ENCODE peak calls at places on chromosomes 13 and 19, in seven cellular contexts. E is upper lobe of left lung, M is tibial nerve, N is K562, I is heart left ventricle, F is body of pancreas, R is prostate gland. B is an unnamed sample.

GRCh38 chr13:71290963-71291937 is 575.8 kb downstream of the DACH1 start:
- DNase-seq in I (peak; percentile 34), E (peak; percentile 37), R (no peak), F (peak; percentile 80), M (peak; percentile 39), N (no peak), B (no peak)

GRCh38 chr13:94550030-94550738 is 45.8 kb downstream of the TGDS start:
- DNase-seq in E (peak; percentile 37), N (no peak), F (peak; percentile 47), I (no peak), R (no peak), M (peak; percentile 33), B (peak; percentile 65)

GRCh38 chr13:77386880-77387606 is 60.1 kb upstream of the MYCBP2 start:
- DNase-seq in E (no peak), M (peak; percentile 69), N (no peak), F (peak; percentile 30), I (no peak), R (no peak), B (no peak)

GRCh38 chr13:41652735-41653361 is 195.5 kb downstream of the RGCC start:
- DNase-seq in E (no peak), N (peak; percentile 21), R (peak; percentile 30), M (peak; percentile 59), F (peak; percentile 36), I (no peak), B (no peak)

GRCh38 chr19:6935618-6936017 is 48.2 kb downstream of the ADGRE1 start:
- DNase-seq in I (no peak), F (no peak), N (no peak), M (no peak), E (no peak), R (no peak), B (no peak)

GRCh38 chr19:15251010-15251748 is 18.9 kb upstream of the EPHX3 start:
- DNase-seq in F (no peak), M (no peak), I (peak; percentile 69), R (no peak), N (no peak), E (no peak), B (peak; percentile 55)

GRCh38 chr19:38409631-38410133 is 6.8 kb downstream of the FAM98C start:
- DNase-seq in I (peak; percentile 58), M (no peak), E (no peak), F (no peak), R (no peak), N (no peak), B (no peak)

GRCh38 chr13:54637377-54637776 is 1608.8 kb downstream of the OLFM4 start:
- DNase-seq in F (peak; percentile 26), E (no peak), I (no peak), M (no peak), N (no peak), R (no peak), B (no peak)

GRCh38 chr19:3506384-3507340 is 551 bp downstream of the FZR1 start:
- DNase-seq in R (peak; percentile 28), F (peak; percentile 31), E (peak; percentile 30), N (peak; percentile 38), I (peak; percentile 58), M (peak; percentile 12), B (peak; percentile 45)

GRCh38 chr19:32914879-32915278 is 45.3 kb upstream of the SLC7A9 start:
- DNase-seq in I (no peak), F (no peak), M (no peak), E (no peak), N (no peak), R (no peak), B (peak; percentile 49)

GRCh38 chr13:26390203-26390602 is 136.3 kb downstream of the CDK8 start:
- DNase-seq in E (no peak), R (no peak), F (no peak), M (no peak), N (no peak), I (no peak), B (no peak)

GRCh38 chr13:41178040-41178439 is 16.3 kb downstream of the KBTBD7 start:
- DNase-seq in M (no peak), I (no peak), E (no peak), R (no peak), N (no peak), F (no peak), B (no peak)

GRCh38 chr13:112058941-112059340 is 8.0 kb upstream of the SOX1 start:
- DNase-seq in E (no peak), N (no peak), I (no peak), F (no peak), R (no peak), M (no peak), B (no peak)

GRCh38 chr13:72696590-72696989 is 30.8 kb downstream of the MZT1 start:
- DNase-seq in F (no peak), I (no peak), N (no peak), R (no peak), E (no peak), M (no peak), B (no peak)

GRCh38 chr13:112198611-112199010 is 131.7 kb downstream of the SOX1 start:
- DNase-seq in E (no peak), M (no peak), R (no peak), I (no peak), N (no peak), F (no peak), B (no peak)

GRCh38 chr13:46006688-46007452 is 45.7 kb downstream of the ZC3H13 start:
- DNase-seq in M (no peak), N (no peak), R (no peak), E (no peak), F (no peak), I (no peak), B (no peak)

GRCh38 chr19:2648528-2648937 is 54.0 kb downstream of the GNG7 start:
- DNase-seq in I (peak; percentile 77), M (peak; percentile 58), N (peak; percentile 84), E (peak; percentile 80), R (peak; percentile 72), F (peak; percentile 86), B (peak; percentile 98)

GRCh38 chr19:51079486-51080110 is 3.1 kb downstream of the KLK14 start:
- DNase-seq in F (peak; percentile 80), R (no peak), N (no peak), E (no peak), M (no peak), I (peak; percentile 89), B (no peak)

GRCh38 chr13:41905600-41906254 is 55.2 kb downstream of the VWA8 start:
- DNase-seq in F (no peak), N (peak; percentile 31), I (no peak), M (no peak), R (no peak), E (no peak), B (no peak)

GRCh38 chr13:51950722-51951121 is 60.5 kb downstream of the ATP7B start:
- DNase-seq in N (no peak), M (no peak), E (no peak), R (no peak), I (no peak), F (no peak), B (no peak)

GRCh38 chr13:71968025-71968424 is 101.0 kb upstream of the DACH1 start:
- DNase-seq in I (no peak), R (no peak), N (no peak), E (no peak), F (no peak), M (no peak), B (no peak)

GRCh38 chr13:75312884-75313520 is 169.0 kb downstream of the TBC1D4 start:
- DNase-seq in F (no peak), M (no peak), I (no peak), R (no peak), N (no peak), E (no peak), B (no peak)

GRCh38 chr13:107590556-107590955 is 624.8 kb downstream of the LIG4 start:
- DNase-seq in M (no peak), R (no peak), N (no peak), E (no peak), F (no peak), I (no peak), B (no peak)

GRCh38 chr13:48902421-48902820 is 73.3 kb upstream of the FNDC3A start:
- DNase-seq in I (no peak), R (no peak), N (no peak), F (peak; percentile 5), M (no peak), E (peak; percentile 58), B (no peak)

GRCh38 chr19:54462072-54462712 is 1.4 kb downstream of the LENG9 start:
- DNase-seq in E (no peak), M (no peak), F (peak; percentile 72), R (no peak), N (no peak), I (peak; percentile 44), B (no peak)

DNA sequence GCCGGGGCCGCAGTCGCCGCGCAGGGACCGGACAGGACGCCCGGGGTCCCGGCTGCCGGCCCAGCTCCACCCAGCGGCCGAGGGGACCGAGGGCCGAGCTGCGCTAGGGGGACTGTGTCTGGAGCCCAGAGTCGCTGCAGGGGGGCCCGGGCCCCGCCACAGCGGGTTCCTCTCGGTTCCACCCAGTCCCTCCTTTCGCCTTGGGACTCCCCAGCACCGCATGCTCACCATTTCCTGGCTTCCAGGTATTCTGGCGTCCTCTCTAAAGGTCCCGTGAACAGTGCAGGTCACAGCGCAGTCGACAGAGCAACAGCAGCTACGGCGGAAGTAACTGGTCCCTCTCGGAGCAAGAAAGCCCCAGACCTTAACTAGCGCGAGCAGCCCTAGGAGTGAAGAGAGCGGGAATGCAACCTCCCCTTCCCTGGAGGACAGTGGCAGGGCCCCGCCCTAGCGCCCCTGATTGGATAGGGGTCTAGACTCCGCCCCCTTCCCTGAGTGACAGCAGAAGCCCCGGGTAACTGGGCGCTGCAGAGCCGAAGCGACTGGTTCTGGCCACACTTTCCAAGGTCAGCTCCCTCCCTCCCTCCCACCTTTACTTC is at the start of gene ZNF878:
- DNase-seq in N (peak; percentile 84), R (peak; percentile 96), M (peak; percentile 84), I (peak; percentile 95), E (peak; percentile 96), F (peak; percentile 97), B (peak; percentile 88)
- TF ChIP-seq POLR2A in N (peak; percentile 85), R (peak; percentile 97), M (peak; percentile 50), I (peak; percentile 94), E (peak; percentile 90), F (peak; percentile 98), B (peak; percentile 96)

GRCh38 chr19:10378124-10378523 is 2.2 kb downstream of the TYK2 start:
- DNase-seq in R (no peak), I (no peak), N (no peak), F (no peak), E (no peak), M (no peak), B (no peak)
- TF ChIP-seq POLR2A in R (no peak), I (no peak), N (no peak), F (no peak), E (no peak), M (no peak), B (no peak)

DNA sequence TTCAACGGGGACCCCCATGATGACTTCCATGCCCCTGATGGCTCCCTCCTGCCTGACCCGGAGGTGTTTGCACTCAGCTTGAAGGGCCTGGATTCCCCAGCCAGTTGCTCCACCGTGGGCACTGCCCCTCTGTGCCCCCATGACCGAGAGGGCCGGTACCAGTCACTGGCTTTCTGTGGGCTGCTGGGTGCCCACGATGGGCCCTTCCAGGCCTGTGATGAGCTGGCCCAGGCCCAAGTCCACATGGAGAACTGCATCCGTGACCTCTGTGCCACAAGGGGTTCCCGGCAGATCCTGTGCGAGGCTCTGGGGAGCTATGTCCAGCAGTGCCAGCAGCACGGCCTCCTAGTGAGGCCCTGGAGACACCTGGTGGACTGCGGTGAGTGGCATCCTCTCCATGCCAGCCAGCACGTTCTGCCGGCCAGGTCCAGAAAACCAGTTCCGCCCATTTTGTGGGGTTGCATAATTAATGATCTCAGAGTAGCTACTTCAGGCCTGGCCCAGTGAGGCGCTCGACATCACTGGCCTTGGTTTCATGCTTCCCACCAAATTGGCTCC is 34.9 kb upstream of the FXYD3 start:
- DNase-seq in M (no peak), R (no peak), F (no peak), E (no peak), N (no peak), I (no peak), B (no peak)
- TF ChIP-seq POLR2A in M (no peak), R (no peak), F (no peak), E (no peak), N (no peak), I (no peak), B (no peak)

GRCh38 chr13:31005066-31005465 is 72.6 kb downstream of the TEX26 start:
- DNase-seq in M (no peak), R (no peak), I (no peak), E (no peak), N (no peak), F (no peak), B (no peak)
- TF ChIP-seq POLR2A in M (no peak), R (no peak), I (no peak), E (no peak), N (no peak), F (no peak), B (no peak)

B was measured in H54.